ENCODE peak calls at places on chromosome 3, in ten cellular contexts. M is upper lobe of right lung, T is endothelial cell, K is tibial artery, J is cardiac fibroblast, S is mucosa of descending colon, O is mesothelial cell of epicardium, X is astrocyte of the spinal cord, G is lung, D is A549. R is an unnamed sample.

GRCh38 chr3:10678796-10679376 is 137.1 kb upstream of the SLC6A11 start:
- DNase-seq in M (no peak), T (no peak), K (no peak), J (no peak), S (no peak), O (no peak), X (no peak), G (no peak), D (no peak), R (no peak)

GRCh38 chr3:100982710-100983109 is 10.5 kb downstream of the ABI3BP start:
- DNase-seq in M (peak), T (no peak), K (peak), J (peak), S (peak), O (no peak), X (peak), G (peak), D (no peak), R (no peak)

GRCh38 chr3:162338514-162338913 is 841.9 kb downstream of the OTOL1 start:
- DNase-seq in M (no peak), T (no peak), K (no peak), J (peak), S (no peak), O (no peak), X (peak), G (no peak), D (no peak), R (no peak)

GRCh38 chr3:163785693-163786092 is 1292.6 kb downstream of the SI start:
- DNase-seq in M (no peak), T (peak), K (no peak), J (no peak), S (no peak), O (no peak), X (no peak), G (no peak), D (no peak), R (no peak)

GRCh38 chr3:16840111-16840444 is 44.7 kb upstream of the PLCL2 start:
- DNase-seq in M (no peak), T (no peak), K (no peak), J (no peak), S (no peak), O (no peak), X (no peak), G (no peak), D (no peak), R (no peak)

GRCh38 chr3:196666001-196666867 is 26.7 kb downstream of the NRROS start:
- DNase-seq in M (no peak), T (no peak), K (no peak), J (peak), S (no peak), O (no peak), X (peak), G (no peak), D (no peak), R (no peak)

GRCh38 chr3:156642750-156643728 is 31.4 kb upstream of the TIPARP start:
- DNase-seq in M (no peak), T (no peak), K (no peak), J (no peak), S (no peak), O (no peak), X (no peak), G (no peak), D (no peak), R (no peak)

GRCh38 chr3:30222436-30222835 is 384.0 kb upstream of the TGFBR2 start:
- DNase-seq in M (no peak), T (no peak), K (no peak), J (no peak), S (no peak), O (no peak), X (no peak), G (no peak), D (no peak), R (no peak)

GRCh38 chr3:178712247-178712646 is 176.0 kb downstream of the KCNMB2 start:
- DNase-seq in M (no peak), T (no peak), K (no peak), J (no peak), S (no peak), O (no peak), X (no peak), G (no peak), D (no peak), R (no peak)

GRCh38 chr3:46947981-46948791 is 28.4 kb downstream of the CCDC12 start:
- DNase-seq in M (peak), T (no peak), K (peak), J (peak), S (peak), O (no peak), X (no peak), G (peak), D (peak), R (peak)

GRCh38 chr3:129314757-129315385 is 36.2 kb downstream of the HMCES start:
- DNase-seq in M (peak), T (peak), K (peak), J (peak), S (peak), O (peak), X (peak), G (peak), D (peak), R (peak)

GRCh38 chr3:45343947-45344346 is 44.4 kb upstream of the LARS2 start:
- DNase-seq in M (no peak), T (no peak), K (no peak), J (peak), S (no peak), O (no peak), X (no peak), G (no peak), D (peak), R (no peak)

GRCh38 chr3:51669241-51670052 is 1.6 kb upstream of the TEX264 start:
- DNase-seq in M (peak), T (peak), K (peak), J (peak), S (peak), O (peak), X (peak), G (peak), D (peak), R (peak)

GRCh38 chr3:12829886-12830784 is 11.2 kb downstream of the RPL32 start:
- DNase-seq in M (no peak), T (no peak), K (no peak), J (no peak), S (no peak), O (no peak), X (no peak), G (no peak), D (no peak), R (no peak)

GRCh38 chr3:53845103-53845880 is 927 bp downstream of the CHDH start:
- DNase-seq in M (peak), T (peak), K (no peak), J (peak), S (peak), O (no peak), X (peak), G (peak), D (peak), R (peak)

GRCh38 chr3:15287565-15288330 is 44.6 kb downstream of the SH3BP5 start:
- DNase-seq in M (no peak), T (no peak), K (peak), J (peak), S (no peak), O (no peak), X (peak), G (no peak), D (no peak), R (no peak)

GRCh38 chr3:2036096-2036495 is 62.6 kb upstream of the CNTN4 start:
- DNase-seq in M (no peak), T (no peak), K (no peak), J (no peak), S (peak), O (no peak), X (no peak), G (no peak), D (no peak), R (peak)

GRCh38 chr3:49460188-49460885 is 9.7 kb upstream of the DAG1 start:
- DNase-seq in M (no peak), T (no peak), K (no peak), J (no peak), S (no peak), O (no peak), X (no peak), G (no peak), D (no peak), R (no peak)

GRCh38 chr3:120425877-120426276 is 24.9 kb downstream of the FSTL1 start:
- DNase-seq in M (no peak), T (no peak), K (peak), J (peak), S (no peak), O (no peak), X (peak), G (no peak), D (no peak), R (no peak)

GRCh38 chr3:97421565-97421964 is 343.0 kb upstream of the ARL6 start:
- DNase-seq in M (no peak), T (no peak), K (no peak), J (no peak), S (no peak), O (no peak), X (no peak), G (no peak), D (no peak), R (no peak)

GRCh38 chr3:194671511-194671899 is 486 bp downstream of the LSG1 start:
- DNase-seq in M (no peak), T (no peak), K (no peak), J (peak), S (no peak), O (no peak), X (peak), G (no peak), D (peak), R (no peak)

GRCh38 chr3:35944915-35945710 is 305.8 kb downstream of the ARPP21 start:
- DNase-seq in M (no peak), T (no peak), K (no peak), J (no peak), S (no peak), O (no peak), X (peak), G (no peak), D (no peak), R (no peak)

GRCh38 chr3:130548356-130548755 is 31.4 kb downstream of the COL6A6 start:
- DNase-seq in M (no peak), T (no peak), K (no peak), J (no peak), S (no peak), O (no peak), X (no peak), G (no peak), D (no peak), R (no peak)

GRCh38 chr3:175129571-175129970 is 270.4 kb downstream of the NAALADL2 start:
- DNase-seq in M (no peak), T (no peak), K (no peak), J (no peak), S (no peak), O (no peak), X (no peak), G (no peak), D (no peak), R (no peak)

GRCh38 chr3:44983413-44984040 is 7.5 kb downstream of the EXOSC7 start:
- DNase-seq in M (no peak), T (no peak), K (no peak), J (no peak), S (no peak), O (no peak), X (no peak), G (no peak), D (no peak), R (no peak)

GRCh38 chr3:88263417-88264116 is 113.8 kb downstream of the C3orf38 start:
- DNase-seq in M (no peak), T (no peak), K (no peak), J (no peak), S (no peak), O (no peak), X (no peak), G (no peak), D (no peak), R (no peak)

GRCh38 chr3:140122183-140122582 is 187.2 kb downstream of the CLSTN2 start:
- DNase-seq in M (no peak), T (no peak), K (no peak), J (no peak), S (no peak), O (no peak), X (no peak), G (no peak), D (no peak), R (no peak)

GRCh38 chr3:100815583-100815982 is 106.3 kb downstream of the TFG start:
- DNase-seq in M (no peak), T (no peak), K (no peak), J (no peak), S (no peak), O (no peak), X (no peak), G (no peak), D (no peak), R (no peak)

GRCh38 chr3:45978348-45978747 is 17.3 kb downstream of the FYCO1 start:
- DNase-seq in M (peak), T (no peak), K (no peak), J (no peak), S (peak), O (no peak), X (no peak), G (peak), D (no peak), R (peak)

GRCh38 chr3:102112706-102113230 is 263.5 kb downstream of the NFKBIZ start:
- DNase-seq in M (no peak), T (no peak), K (no peak), J (no peak), S (no peak), O (no peak), X (no peak), G (no peak), D (no peak), R (no peak)

GRCh38 chr3:10285742-10286524 is 6.8 kb downstream of the GHRL start:
- DNase-seq in M (no peak), T (no peak), K (no peak), J (no peak), S (no peak), O (no peak), X (no peak), G (no peak), D (no peak), R (no peak)

GRCh38 chr3:126704494-126705214 is 614 bp downstream of the CHCHD6 start:
- DNase-seq in M (no peak), T (no peak), K (no peak), J (no peak), S (no peak), O (no peak), X (peak), G (no peak), D (no peak), R (no peak)

GRCh38 chr3:137709011-137709601 is 55.0 kb upstream of the SOX14 start:
- DNase-seq in M (no peak), T (peak), K (no peak), J (no peak), S (no peak), O (no peak), X (no peak), G (no peak), D (peak), R (no peak)

GRCh38 chr3:42868841-42869240 is 6.8 kb downstream of the CYP8B1 start:
- DNase-seq in M (no peak), T (no peak), K (no peak), J (no peak), S (no peak), O (no peak), X (no peak), G (no peak), D (no peak), R (no peak)

DNA sequence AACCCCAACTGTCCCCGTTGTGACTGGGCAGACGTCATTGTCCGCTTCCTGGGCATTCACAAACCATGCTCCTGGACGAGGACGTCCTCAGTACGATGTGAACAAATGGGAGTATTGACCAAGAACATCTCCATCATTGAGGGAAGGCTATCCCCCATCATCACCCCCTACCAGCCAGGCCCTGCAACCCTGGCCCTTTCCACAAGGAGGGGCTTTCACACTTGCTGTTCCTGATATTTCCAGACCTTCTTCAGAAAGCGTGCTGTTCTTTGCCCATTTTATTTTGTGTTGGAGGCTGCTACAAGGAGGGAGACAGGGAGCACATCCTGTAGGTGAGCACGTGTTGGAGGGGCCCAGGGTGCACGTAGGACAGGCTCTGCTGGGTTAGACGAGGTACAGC is 277.0 kb upstream of the LRRC3B start:
- DNase-seq in M (no peak), T (no peak), K (no peak), J (no peak), S (no peak), O (no peak), X (no peak), G (no peak), D (no peak), R (no peak)
- TF ChIP-seq CTCF in M (no peak), T (no peak), K (no peak), J (no peak), S (no peak), O (no peak), X (no peak), G (no peak), D (no peak), R (no peak)

GRCh38 chr3:111252795-111253194 is 181.2 kb downstream of the NECTIN3 start:
- DNase-seq in M (no peak), T (no peak), K (no peak), J (peak), S (no peak), O (no peak), X (peak), G (peak), D (no peak), R (no peak)
- TF ChIP-seq CTCF in M (no peak), T (no peak), K (no peak), J (no peak), S (no peak), O (no peak), X (no peak), G (no peak), D (no peak), R (no peak)

DNA sequence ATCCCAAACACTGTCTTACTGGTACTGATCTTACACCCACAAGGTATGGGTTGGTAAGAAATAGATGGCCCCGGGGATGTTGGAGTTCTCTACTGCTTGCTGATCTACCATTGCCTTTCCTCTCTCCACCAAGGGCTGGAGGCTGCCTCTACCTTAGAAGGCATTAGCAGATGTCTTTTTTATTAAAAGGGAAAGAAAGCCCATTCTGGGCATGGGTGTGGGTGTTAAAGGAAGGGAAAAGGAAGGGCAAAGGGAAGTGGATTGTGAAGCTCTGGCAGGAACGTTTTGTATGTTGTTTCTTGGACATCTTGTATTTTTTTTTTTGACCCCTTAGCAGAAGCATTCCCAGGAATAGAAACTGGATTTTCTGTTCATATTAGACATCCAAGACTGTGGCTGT is 109.0 kb downstream of the TOP2B start:
- DNase-seq in M (no peak), T (no peak), K (no peak), J (no peak), S (no peak), O (no peak), X (no peak), G (no peak), D (no peak), R (no peak)
- TF ChIP-seq CTCF in M (no peak), T (no peak), K (no peak), J (no peak), S (no peak), O (no peak), X (no peak), G (no peak), D (no peak), R (no peak)

DNA sequence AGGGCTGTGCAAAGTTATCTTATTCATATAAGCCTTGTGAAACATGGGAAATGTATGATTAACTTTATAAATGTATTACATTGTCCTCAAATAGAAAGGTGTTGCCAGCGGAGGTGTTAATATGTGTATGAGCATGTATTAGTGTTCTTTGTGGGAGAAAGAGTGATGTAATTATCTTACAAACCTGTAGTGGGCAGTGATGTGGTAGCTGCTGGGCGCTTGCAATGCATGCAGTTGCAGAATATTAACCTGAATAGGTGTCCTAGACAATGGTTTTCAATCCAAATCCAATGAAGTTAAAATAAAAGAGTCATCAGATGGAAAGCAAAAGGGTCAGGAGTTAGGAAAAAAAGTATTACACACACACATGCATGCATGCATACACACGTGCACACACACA is 881.3 kb upstream of the CADM2 start:
- DNase-seq in M (no peak), T (no peak), K (no peak), J (no peak), S (no peak), O (no peak), X (no peak), G (no peak), D (no peak), R (no peak)
- TF ChIP-seq CTCF in M (no peak), T (peak), K (no peak), J (no peak), S (no peak), O (no peak), X (peak), G (no peak), D (peak), R (no peak)

DNA sequence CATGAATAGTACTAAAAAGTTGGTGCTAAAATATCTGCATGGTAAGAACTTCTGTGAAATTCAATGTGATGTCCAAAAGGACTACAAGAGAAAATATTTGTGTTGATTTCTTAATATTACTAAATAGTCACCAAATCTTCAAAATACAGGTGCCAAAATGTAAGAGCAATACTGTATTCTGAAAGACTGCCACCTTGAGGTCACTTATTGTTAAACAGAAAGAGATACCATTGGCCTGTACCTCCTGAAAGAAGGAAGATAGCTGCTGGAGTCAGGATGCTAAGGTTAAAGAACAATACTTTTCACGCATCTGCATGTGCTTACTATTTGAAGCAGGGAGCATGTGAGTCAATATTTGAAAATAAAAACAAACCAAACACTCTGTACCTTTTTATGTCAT is 72.0 kb upstream of the LSAMP start:
- DNase-seq in M (no peak), T (no peak), K (no peak), J (peak), S (no peak), O (no peak), X (peak), G (no peak), D (no peak), R (no peak)
- TF ChIP-seq CTCF in M (no peak), T (peak), K (no peak), J (no peak), S (no peak), O (peak), X (peak), G (no peak), D (no peak), R (no peak)

GRCh38 chr3:104594491-104594890 is 772.2 kb upstream of the ALCAM start:
- DNase-seq in M (no peak), T (no peak), K (no peak), J (no peak), S (no peak), O (no peak), X (no peak), G (no peak), D (no peak), R (no peak)

GRCh38 chr3:104598848-104599501 is 767.7 kb upstream of the ALCAM start:
- DNase-seq in M (no peak), T (no peak), K (no peak), J (no peak), S (no peak), O (no peak), X (no peak), G (no peak), D (no peak), R (peak)

GRCh38 chr3:104596054-104596453 is 770.7 kb upstream of the ALCAM start:
- DNase-seq in M (no peak), T (no peak), K (no peak), J (no peak), S (no peak), O (no peak), X (no peak), G (no peak), D (no peak), R (no peak)

GRCh38 chr3:104596551-104596950 is 770.2 kb upstream of the ALCAM start:
- DNase-seq in M (no peak), T (peak), K (no peak), J (peak), S (no peak), O (no peak), X (peak), G (no peak), D (peak), R (no peak)
- TF ChIP-seq CTCF in M (peak), T (peak), K (peak), J (peak), S (no peak), O (peak), X (peak), G (peak), D (peak), R (no peak)

DNA sequence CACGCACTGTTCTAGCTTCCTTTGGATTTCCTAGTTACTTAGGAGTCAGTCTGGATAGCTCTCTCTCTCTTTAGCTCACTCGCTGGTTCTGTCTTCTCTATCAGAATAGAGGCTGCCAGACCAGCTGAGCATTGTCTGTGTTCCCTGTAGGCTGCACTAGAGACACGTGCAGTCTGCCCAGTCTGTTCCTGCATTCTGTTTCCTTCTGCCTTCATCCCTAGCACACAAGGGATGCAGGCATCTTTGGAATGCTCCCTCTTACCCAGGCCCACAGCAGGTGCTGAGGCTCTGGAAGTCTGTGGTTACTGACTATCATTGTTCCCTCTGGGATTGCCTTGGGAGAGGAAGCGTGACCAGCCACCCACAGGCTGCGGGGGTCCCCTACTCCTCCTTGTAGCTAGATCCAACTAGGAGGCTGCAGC is 322.8 kb downstream of the ZNF621 start:
- DNase-seq in M (no peak), T (peak), K (no peak), J (peak), S (no peak), O (no peak), X (peak), G (no peak), D (no peak), R (no peak)
- TF ChIP-seq CTCF in M (no peak), T (no peak), K (no peak), J (no peak), S (no peak), O (no peak), X (peak), G (no peak), D (no peak), R (no peak)